ENCODE peak calls at places on chromosomes 2 and 18, in five cellular contexts. P is LoVo, V is NCI-H1436 treated with DMSO at 0.1 percent for 48 hours, F is HCEC 1CT, T is fibroblast of the aortic adventitia. W is an unnamed sample.

GRCh38 chr18:51654441-51655326 is 457.2 kb upstream of the MEX3C start:
- DNase-seq in P (no peak), V (no peak), F (no peak), T (no peak), W (no peak)

GRCh38 chr2:191710411-191710900 is 32.5 kb downstream of the NABP1 start:
- DNase-seq in P (no peak), V (no peak), F (peak; percentile 82), T (peak; percentile 80), W (peak; percentile 93)

GRCh38 chr18:3998698-3999333 is 456.3 kb downstream of the DLGAP1 start:
- DNase-seq in P (peak; percentile 22), V (no peak), F (peak; percentile 71), T (peak; percentile 83), W (peak; percentile 34)

GRCh38 chr2:23925702-23926288 is 1.1 kb downstream of the ATAD2B start:
- DNase-seq in P (peak; percentile 37), V (no peak), F (peak; percentile 57), T (peak; percentile 68), W (peak; percentile 60)

GRCh38 chr2:150126839-150127238 is 360.6 kb downstream of the RND3 start:
- DNase-seq in P (no peak), V (no peak), F (no peak), T (no peak), W (no peak)

GRCh38 chr2:12514631-12515437 is 201.9 kb upstream of the TRIB2 start:
- DNase-seq in P (no peak), V (no peak), F (no peak), T (no peak), W (no peak)

GRCh38 chr2:238423561-238424312 is 3.0 kb upstream of the ASB1 start:
- DNase-seq in P (no peak), V (no peak), F (peak; percentile 28), T (no peak), W (peak; percentile 59)

GRCh38 chr18:7367336-7367735 is 136.4 kb downstream of the LRRC30 start:
- DNase-seq in P (no peak), V (no peak), F (no peak), T (no peak), W (no peak)

GRCh38 chr2:70070557-70071268 is 16.6 kb upstream of the PCBP1 start:
- DNase-seq in P (peak; percentile 80), V (peak; percentile 10), F (peak; percentile 83), T (peak; percentile 93), W (peak; percentile 81)

GRCh38 chr2:238615187-238615586 is 188.5 kb downstream of the ASB1 start:
- DNase-seq in P (no peak), V (no peak), F (no peak), T (no peak), W (no peak)

GRCh38 chr2:129256642-129257041 is 722.8 kb upstream of the RAB6C start:
- DNase-seq in P (no peak), V (no peak), F (no peak), T (no peak), W (no peak)

GRCh38 chr18:58101291-58101706 is 57.3 kb downstream of the NEDD4L start:
- DNase-seq in P (no peak), V (peak; percentile 70), F (no peak), T (no peak), W (no peak)

GRCh38 chr2:200466703-200467418 is 43.0 kb downstream of the KCTD18 start:
- DNase-seq in P (no peak), V (no peak), F (no peak), T (peak; percentile 87), W (no peak)

GRCh38 chr18:73852789-73853188 is 294.8 kb downstream of the FBXO15 start:
- DNase-seq in P (no peak), V (no peak), F (no peak), T (no peak), W (no peak)

GRCh38 chr18:57759650-57760049 is 43.5 kb downstream of the ATP8B1 start:
- DNase-seq in P (no peak), V (no peak), F (peak; percentile 35), T (no peak), W (peak; percentile 32)

GRCh38 chr2:131035826-131036231 is 57.4 kb downstream of the FAM168B start:
- DNase-seq in P (no peak), V (no peak), F (no peak), T (no peak), W (no peak)

GRCh38 chr2:200614249-200614648 is 28.4 kb downstream of the AOX1 start:
- DNase-seq in P (no peak), V (no peak), F (no peak), T (no peak), W (no peak)

GRCh38 chr2:158755738-158756137 is 39.4 kb upstream of the DAPL1 start:
- DNase-seq in P (no peak), V (no peak), F (no peak), T (no peak), W (no peak)

GRCh38 chr2:105188343-105188742 is 53.2 kb upstream of the GPR45 start:
- DNase-seq in P (no peak), V (no peak), F (no peak), T (no peak), W (no peak)

GRCh38 chr2:234978466-234979203 is 26.8 kb downstream of the SH3BP4 start:
- DNase-seq in P (peak; percentile 19), V (no peak), F (no peak), T (peak; percentile 40), W (peak; percentile 68)

GRCh38 chr18:48539406-48540328 is 836 bp downstream of the CTIF start:
- DNase-seq in P (peak; percentile 37), V (no peak), F (peak; percentile 62), T (peak; percentile 62), W (peak; percentile 41)

GRCh38 chr2:23286765-23287155 is 98.2 kb upstream of the KLHL29 start:
- DNase-seq in P (no peak), V (no peak), F (peak; percentile 74), T (peak; percentile 52), W (peak; percentile 29)

GRCh38 chr18:12315481-12315880 is 7.4 kb downstream of the TUBB6 start:
- DNase-seq in P (no peak), V (no peak), F (no peak), T (peak; percentile 91), W (no peak)

GRCh38 chr2:190810981-190811587 is 69.5 kb upstream of the GLS start:
- DNase-seq in P (no peak), V (no peak), F (no peak), T (no peak), W (no peak)

GRCh38 chr2:143934170-143934912 is 585.6 kb downstream of the ZEB2 start:
- DNase-seq in P (no peak), V (no peak), F (no peak), T (no peak), W (no peak)

GRCh38 chr2:185939858-185940257 is 201.3 kb downstream of the FSIP2 start:
- DNase-seq in P (no peak), V (no peak), F (no peak), T (no peak), W (no peak)

GRCh38 chr2:241295326-241296095 is 20.0 kb downstream of the HDLBP start:
- DNase-seq in P (no peak), V (no peak), F (no peak), T (peak; percentile 60), W (no peak)

GRCh38 chr2:207599641-207600040 is 25.6 kb downstream of the METTL21A start:
- DNase-seq in P (no peak), V (no peak), F (no peak), T (no peak), W (no peak)

GRCh38 chr18:3015203-3015590 is 2.3 kb upstream of the LPIN2 start:
- DNase-seq in P (peak; percentile 44), V (no peak), F (peak; percentile 93), T (peak; percentile 71), W (peak; percentile 66)

GRCh38 chr2:600542-601386 is 76.4 kb downstream of the TMEM18 start:
- DNase-seq in P (no peak), V (no peak), F (no peak), T (no peak), W (no peak)